ENCODE peak calls at places on chromosomes 16 and 17, in seven cellular contexts. One of them, this sample, is unnamed.
A peak's percentile ranks its signal among the peaks of the same experiment; 100 is the strongest.

GRCh38 chr17:4785311-4786110 is 653 bp downstream of the VMO1 start:
- DNase-seq in CD8-positive, alpha-beta T cell: no peak
- DNase-seq in tibial artery: no peak
- DNase-seq in IMR-90: no peak
- DNase-seq in CD8-positive, alpha-beta memory T cell: no peak
- DNase-seq in upper lobe of right lung: no peak
- DNase-seq in small intestine: no peak
- DNase-seq in this sample: no peak

GRCh38 chr17:41800601-41801373 is 11.0 kb downstream of the P3H4 start:
- DNase-seq in CD8-positive, alpha-beta T cell: no peak
- DNase-seq in tibial artery: no peak
- DNase-seq in IMR-90: no peak
- DNase-seq in CD8-positive, alpha-beta memory T cell: no peak
- DNase-seq in upper lobe of right lung: peak; percentile 78
- DNase-seq in small intestine: peak; percentile 98
- DNase-seq in this sample: peak; percentile 74

GRCh38 chr16:28291651-28292626 is at the start of gene SBK1:
- DNase-seq in CD8-positive, alpha-beta T cell: peak; percentile 84
- DNase-seq in tibial artery: peak; percentile 63
- DNase-seq in IMR-90: peak; percentile 38
- DNase-seq in CD8-positive, alpha-beta memory T cell: peak; percentile 78
- DNase-seq in upper lobe of right lung: peak; percentile 89
- DNase-seq in small intestine: peak; percentile 73
- DNase-seq in this sample: peak; percentile 76

GRCh38 chr17:78921437-78921971 is 3.7 kb downstream of the TIMP2 start:
- DNase-seq in CD8-positive, alpha-beta T cell: no peak
- DNase-seq in tibial artery: peak; percentile 35
- DNase-seq in IMR-90: no peak
- DNase-seq in CD8-positive, alpha-beta memory T cell: no peak
- DNase-seq in upper lobe of right lung: no peak
- DNase-seq in small intestine: no peak
- DNase-seq in this sample: peak; percentile 89

GRCh38 chr17:79597040-79597439 is 13.8 kb downstream of the RBFOX3 start:
- DNase-seq in CD8-positive, alpha-beta T cell: peak; percentile 5
- DNase-seq in tibial artery: no peak
- DNase-seq in IMR-90: no peak
- DNase-seq in CD8-positive, alpha-beta memory T cell: no peak
- DNase-seq in upper lobe of right lung: no peak
- DNase-seq in small intestine: no peak
- DNase-seq in this sample: no peak

GRCh38 chr16:68369697-68370096 is 58.9 kb downstream of the PRMT7 start:
- DNase-seq in CD8-positive, alpha-beta T cell: no peak
- DNase-seq in tibial artery: no peak
- DNase-seq in IMR-90: no peak
- DNase-seq in CD8-positive, alpha-beta memory T cell: no peak
- DNase-seq in upper lobe of right lung: no peak
- DNase-seq in small intestine: no peak
- DNase-seq in this sample: no peak

GRCh38 chr17:57580055-57580739 is 164.9 kb downstream of the CCDC182 start:
- DNase-seq in CD8-positive, alpha-beta T cell: no peak
- DNase-seq in tibial artery: no peak
- DNase-seq in IMR-90: no peak
- DNase-seq in CD8-positive, alpha-beta memory T cell: no peak
- DNase-seq in upper lobe of right lung: no peak
- DNase-seq in small intestine: no peak
- DNase-seq in this sample: no peak

GRCh38 chr16:85328665-85329058 is 216.4 kb upstream of the CIBAR2 start:
- DNase-seq in CD8-positive, alpha-beta T cell: no peak
- DNase-seq in tibial artery: no peak
- DNase-seq in IMR-90: no peak
- DNase-seq in CD8-positive, alpha-beta memory T cell: no peak
- DNase-seq in upper lobe of right lung: no peak
- DNase-seq in small intestine: no peak
- DNase-seq in this sample: no peak

GRCh38 chr17:46195217-46195855 is 2.1 kb upstream of the KANSL1 start:
- DNase-seq in CD8-positive, alpha-beta T cell: no peak
- DNase-seq in tibial artery: no peak
- DNase-seq in IMR-90: no peak
- DNase-seq in CD8-positive, alpha-beta memory T cell: no peak
- DNase-seq in upper lobe of right lung: no peak
- DNase-seq in small intestine: no peak
- DNase-seq in this sample: no peak

GRCh38 chr16:67443299-67443698 is 12.4 kb downstream of the HSD11B2 start:
- DNase-seq in CD8-positive, alpha-beta T cell: no peak
- DNase-seq in tibial artery: peak; percentile 80
- DNase-seq in IMR-90: no peak
- DNase-seq in CD8-positive, alpha-beta memory T cell: no peak
- DNase-seq in upper lobe of right lung: no peak
- DNase-seq in small intestine: no peak
- DNase-seq in this sample: peak; percentile 94

GRCh38 chr17:81809556-81809998 is 5.6 kb downstream of the GCGR start:
- DNase-seq in CD8-positive, alpha-beta T cell: no peak
- DNase-seq in tibial artery: no peak
- DNase-seq in IMR-90: no peak
- DNase-seq in CD8-positive, alpha-beta memory T cell: no peak
- DNase-seq in upper lobe of right lung: no peak
- DNase-seq in small intestine: no peak
- DNase-seq in this sample: no peak

GRCh38 chr17:30939059-30939689 is 17.4 kb downstream of the ADAP2 start:
- DNase-seq in CD8-positive, alpha-beta T cell: no peak
- DNase-seq in tibial artery: no peak
- DNase-seq in IMR-90: no peak
- DNase-seq in CD8-positive, alpha-beta memory T cell: no peak
- DNase-seq in upper lobe of right lung: no peak
- DNase-seq in small intestine: no peak
- DNase-seq in this sample: no peak

GRCh38 chr16:84913315-84913714 is 93.5 kb downstream of the CRISPLD2 start:
- DNase-seq in CD8-positive, alpha-beta T cell: no peak
- DNase-seq in tibial artery: peak; percentile 87
- DNase-seq in IMR-90: no peak
- DNase-seq in CD8-positive, alpha-beta memory T cell: no peak
- DNase-seq in upper lobe of right lung: no peak
- DNase-seq in small intestine: no peak
- DNase-seq in this sample: peak; percentile 94

GRCh38 chr17:47161988-47162622 is 27.0 kb downstream of the CDC27 start:
- DNase-seq in CD8-positive, alpha-beta T cell: no peak
- DNase-seq in tibial artery: no peak
- DNase-seq in IMR-90: no peak
- DNase-seq in CD8-positive, alpha-beta memory T cell: no peak
- DNase-seq in upper lobe of right lung: no peak
- DNase-seq in small intestine: no peak
- DNase-seq in this sample: no peak

GRCh38 chr16:87350031-87350430 is 32.8 kb upstream of the C16orf95 start:
- DNase-seq in CD8-positive, alpha-beta T cell: no peak
- DNase-seq in tibial artery: no peak
- DNase-seq in IMR-90: no peak
- DNase-seq in CD8-positive, alpha-beta memory T cell: no peak
- DNase-seq in upper lobe of right lung: no peak
- DNase-seq in small intestine: no peak
- DNase-seq in this sample: no peak

GRCh38 chr16:86484240-86484639 is 26.1 kb upstream of the FOXF1 start:
- DNase-seq in CD8-positive, alpha-beta T cell: no peak
- DNase-seq in tibial artery: no peak
- DNase-seq in IMR-90: no peak
- DNase-seq in CD8-positive, alpha-beta memory T cell: no peak
- DNase-seq in upper lobe of right lung: no peak
- DNase-seq in small intestine: no peak
- DNase-seq in this sample: no peak

GRCh38 chr16:86225905-86226371 is 284.4 kb upstream of the FOXF1 start:
- DNase-seq in CD8-positive, alpha-beta T cell: no peak
- DNase-seq in tibial artery: no peak
- DNase-seq in IMR-90: peak; percentile 49
- DNase-seq in CD8-positive, alpha-beta memory T cell: no peak
- DNase-seq in upper lobe of right lung: no peak
- DNase-seq in small intestine: no peak
- DNase-seq in this sample: peak; percentile 44

GRCh38 chr17:76432712-76433336 is 20.1 kb downstream of the UBE2O start:
- DNase-seq in CD8-positive, alpha-beta T cell: no peak
- DNase-seq in tibial artery: no peak
- DNase-seq in IMR-90: peak; percentile 49
- DNase-seq in CD8-positive, alpha-beta memory T cell: no peak
- DNase-seq in upper lobe of right lung: no peak
- DNase-seq in small intestine: no peak
- DNase-seq in this sample: no peak

DNA sequence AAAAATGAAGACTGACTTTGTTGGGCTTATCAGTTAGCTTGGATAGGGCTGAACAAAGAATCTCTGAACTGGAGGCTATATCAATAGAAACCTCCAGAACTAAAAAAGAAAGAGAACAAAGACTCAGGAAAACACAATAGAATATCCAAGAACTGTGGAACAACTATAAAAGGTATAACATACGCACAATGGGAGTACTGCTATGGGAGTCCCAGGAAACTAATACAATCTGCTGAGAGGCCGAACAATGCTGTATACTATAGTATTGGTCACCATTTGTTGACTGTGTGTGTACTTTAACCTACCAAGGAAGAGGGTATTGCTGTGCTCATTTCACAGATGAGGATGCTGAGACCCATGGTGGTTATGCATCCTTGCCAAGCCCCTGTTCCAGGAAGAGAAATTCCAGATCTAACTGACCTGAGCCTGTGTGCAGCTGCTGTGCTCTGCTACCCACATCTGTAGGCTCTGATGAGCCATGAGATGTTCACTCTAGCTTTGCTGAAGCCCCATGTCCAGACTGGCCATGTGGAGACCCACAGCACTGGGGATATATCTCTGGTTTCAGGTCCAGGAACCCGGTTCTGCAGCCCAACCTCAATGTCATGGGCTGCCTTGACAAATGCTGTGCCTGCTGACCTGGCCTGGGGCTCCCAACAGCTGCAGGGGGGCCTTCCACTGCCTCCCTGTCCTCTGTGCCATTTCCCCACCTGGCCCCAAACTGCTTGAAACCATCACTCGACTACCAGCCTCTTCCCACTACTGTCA is 254.3 kb upstream of the TNRC6C start:
- DNase-seq in CD8-positive, alpha-beta T cell: no peak
- DNase-seq in tibial artery: no peak
- DNase-seq in IMR-90: no peak
- DNase-seq in CD8-positive, alpha-beta memory T cell: no peak
- DNase-seq in upper lobe of right lung: no peak
- DNase-seq in small intestine: no peak
- DNase-seq in this sample: no peak
- H3K9me3 ChIP-seq in CD8-positive, alpha-beta T cell: no peaks in the 10 kb centered on the region
- H3K9me3 ChIP-seq in tibial artery: peaks cover 20% of the 10 kb centered on the region
- H3K9me3 ChIP-seq in IMR-90: peaks cover 16% of the 10 kb centered on the region
- H3K9me3 ChIP-seq in CD8-positive, alpha-beta memory T cell: peaks cover 4% of the 10 kb centered on the region
- H3K9me3 ChIP-seq in upper lobe of right lung: peaks cover 8% of the 10 kb centered on the region
- H3K9me3 ChIP-seq in small intestine: no peaks in the 10 kb centered on the region
- H3K9me3 ChIP-seq in this sample: peaks cover 20% of the 10 kb centered on the region

DNA sequence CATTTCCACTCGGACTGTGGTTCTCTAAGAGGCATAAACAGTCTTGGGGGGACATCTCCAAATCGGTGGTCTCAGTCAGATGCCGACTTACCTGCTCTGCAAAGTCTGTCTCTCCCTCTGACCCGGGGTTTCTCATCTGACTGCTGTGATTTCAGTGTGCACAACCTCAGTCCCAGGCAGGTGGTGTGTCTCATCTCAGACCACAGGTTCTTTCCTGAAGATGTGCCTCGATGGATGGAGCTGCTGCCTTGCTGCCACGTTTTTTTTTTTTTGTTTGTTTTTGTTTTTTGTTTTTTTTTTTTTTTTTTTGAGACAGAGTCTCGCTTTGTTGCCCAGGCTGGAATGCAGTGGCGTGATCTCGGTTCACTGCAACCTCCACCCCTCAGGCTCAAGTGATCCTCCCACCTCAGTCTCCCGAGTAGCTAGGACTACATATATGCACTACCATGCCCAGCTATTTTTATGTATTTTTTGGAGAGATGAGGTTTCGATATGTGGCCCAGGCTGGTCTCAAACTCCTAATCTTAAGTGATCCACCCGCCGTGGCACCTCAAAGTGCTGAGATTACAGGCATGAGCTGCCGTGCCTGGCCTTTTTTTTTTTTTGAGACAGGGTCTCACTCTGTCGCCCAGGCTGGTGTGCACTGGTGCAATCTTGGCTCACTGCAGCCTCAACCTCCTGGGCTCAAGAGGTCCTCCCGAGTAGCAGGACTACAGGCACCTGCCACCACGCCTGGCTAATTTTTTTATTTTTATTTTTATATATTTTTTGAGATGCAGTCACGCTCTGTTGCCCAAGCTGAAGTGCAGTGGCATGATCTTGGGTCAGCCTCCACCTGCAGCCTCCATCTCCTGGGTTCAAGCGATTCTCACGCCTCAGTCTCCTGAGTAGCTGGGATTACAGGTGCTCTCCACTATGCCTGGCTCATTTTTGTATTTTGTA is 15.4 kb downstream of the SPIRE2 start:
- DNase-seq in CD8-positive, alpha-beta T cell: no peak
- DNase-seq in tibial artery: no peak
- DNase-seq in IMR-90: no peak
- DNase-seq in CD8-positive, alpha-beta memory T cell: no peak
- DNase-seq in upper lobe of right lung: no peak
- DNase-seq in small intestine: no peak
- DNase-seq in this sample: no peak
- H3K4me3 ChIP-seq in CD8-positive, alpha-beta T cell: no peak overlapping the region
- H3K4me3 ChIP-seq in tibial artery: no peak overlapping the region
- H3K4me3 ChIP-seq in IMR-90: no peak overlapping the region
- H3K4me3 ChIP-seq in CD8-positive, alpha-beta memory T cell: no peak overlapping the region
- H3K4me3 ChIP-seq in upper lobe of right lung: no peak overlapping the region
- H3K4me3 ChIP-seq in small intestine: no peak overlapping the region
- H3K4me3 ChIP-seq in this sample: no peak overlapping the region

DNA sequence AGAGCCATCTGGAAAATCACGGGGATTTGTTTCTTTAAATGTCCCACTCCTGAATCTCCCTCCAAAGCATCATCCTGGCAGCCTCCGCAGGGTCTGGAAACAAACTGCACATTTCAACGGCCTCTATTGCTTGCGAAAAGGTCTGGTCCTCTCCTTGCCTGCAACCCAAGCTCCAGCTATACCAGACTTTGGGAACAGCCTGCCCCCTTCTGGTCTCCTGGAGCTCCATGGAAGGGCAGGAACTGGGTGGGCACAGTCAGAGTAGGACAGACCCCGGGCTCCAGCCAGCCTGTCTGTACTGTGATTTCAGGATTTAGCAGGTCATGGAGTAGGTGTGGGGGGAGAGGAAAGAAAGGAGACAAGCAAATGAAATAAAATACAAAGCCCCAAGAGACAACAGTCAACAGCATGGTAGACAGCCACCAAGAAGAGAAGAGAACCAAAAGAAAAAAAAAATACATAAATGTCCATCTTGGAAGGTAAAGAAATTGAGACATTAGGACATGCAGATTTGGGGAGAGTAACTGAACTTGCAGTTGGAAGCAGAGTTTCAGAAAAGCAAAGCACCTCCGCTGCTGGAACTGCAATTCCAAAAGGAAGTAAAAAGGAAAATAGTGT is 2.7 kb downstream of the XYLT1 start:
- DNase-seq in CD8-positive, alpha-beta T cell: peak; percentile 41
- DNase-seq in tibial artery: peak; percentile 79
- DNase-seq in IMR-90: peak; percentile 69
- DNase-seq in CD8-positive, alpha-beta memory T cell: no peak
- DNase-seq in upper lobe of right lung: peak; percentile 70
- DNase-seq in small intestine: peak; percentile 77
- DNase-seq in this sample: peak; percentile 94
- H3K4me1 ChIP-seq in CD8-positive, alpha-beta T cell: peaks cover 32% of the 10 kb centered on the region
- H3K4me1 ChIP-seq in tibial artery: peaks cover 28% of the 10 kb centered on the region
- H3K4me1 ChIP-seq in IMR-90: peaks cover 13% of the 10 kb centered on the region
- H3K4me1 ChIP-seq in CD8-positive, alpha-beta memory T cell: peaks cover 26% of the 10 kb centered on the region
- H3K4me1 ChIP-seq in upper lobe of right lung: peaks cover 30% of the 10 kb centered on the region
- H3K4me1 ChIP-seq in small intestine: peaks cover 17% of the 10 kb centered on the region
- H3K4me1 ChIP-seq in this sample: no peaks in the 10 kb centered on the region

GRCh38 chr16:75152635-75153034 is 4.3 kb downstream of the ZFP1 start:
- DNase-seq in CD8-positive, alpha-beta T cell: no peak
- DNase-seq in tibial artery: no peak
- DNase-seq in IMR-90: no peak
- DNase-seq in CD8-positive, alpha-beta memory T cell: no peak
- DNase-seq in upper lobe of right lung: no peak
- DNase-seq in small intestine: no peak
- DNase-seq in this sample: no peak
- H3K9me3 ChIP-seq in CD8-positive, alpha-beta T cell: no peaks in the 10 kb centered on the region
- H3K9me3 ChIP-seq in tibial artery: peaks cover 10% of the 10 kb centered on the region
- H3K9me3 ChIP-seq in IMR-90: peaks cover 3% of the 10 kb centered on the region
- H3K9me3 ChIP-seq in CD8-positive, alpha-beta memory T cell: peaks cover 5% of the 10 kb centered on the region
- H3K9me3 ChIP-seq in upper lobe of right lung: peaks cover 9% of the 10 kb centered on the region
- H3K9me3 ChIP-seq in small intestine: no peaks in the 10 kb centered on the region
- H3K9me3 ChIP-seq in this sample: no peaks in the 10 kb centered on the region

This sample was measured in sigmoid colon.